ENCODE peak calls at places on chromosomes 7 and 10, in six cellular contexts. D is heart left ventricle, F is suprapubic skin, H is erythroblast, A is A549, E is transverse colon. S is an unnamed sample.

GRCh38 chr10:60480865-60481563 is 91.3 kb upstream of the ANK3 start:
- DNase-seq in H (no peak), A (peak), F (no peak), E (no peak), D (peak), S (no peak)

GRCh38 chr10:74586088-74586585 is 240.3 kb upstream of the KAT6B start:
- DNase-seq in A (no peak), E (no peak), D (no peak), H (no peak), F (no peak), S (peak)

GRCh38 chr10:122162566-122163181 is 108.4 kb upstream of the BTBD16 start:
- DNase-seq in A (no peak), E (peak), H (no peak), F (no peak), D (no peak), S (no peak)

GRCh38 chr10:110444009-110444347 is 53.7 kb upstream of the DUSP5 start:
- DNase-seq in A (no peak), H (no peak), D (peak), E (no peak), F (no peak), S (peak)

GRCh38 chr7:15750741-15751140 is 64.3 kb upstream of the MEOX2 start:
- DNase-seq in D (no peak), E (no peak), H (no peak), A (no peak), F (no peak), S (no peak)

GRCh38 chr10:91378061-91378460 is 32.1 kb upstream of the HECTD2 start:
- DNase-seq in D (no peak), F (no peak), H (peak), A (no peak), E (no peak), S (no peak)

GRCh38 chr7:100801833-100802568 is 25.3 kb downstream of the EPHB4 start:
- DNase-seq in F (no peak), D (no peak), A (peak), H (peak), E (peak), S (no peak)

GRCh38 chr7:539731-540411 is 20.2 kb upstream of the PDGFA start:
- DNase-seq in E (peak), D (no peak), A (peak), F (no peak), H (no peak), S (peak)

GRCh38 chr10:75111906-75112703 is 649 bp downstream of the SAMD8 start:
- DNase-seq in D (peak), E (peak), A (peak), H (peak), F (peak), S (peak)

GRCh38 chr10:114996542-114996941 is 58.5 kb downstream of the TRUB1 start:
- DNase-seq in F (no peak), H (no peak), A (no peak), D (no peak), E (no peak), S (no peak)

GRCh38 chr10:9254353-9254752 is 1199.9 kb downstream of the GATA3 start:
- DNase-seq in D (no peak), E (no peak), H (no peak), F (no peak), A (no peak), S (no peak)

GRCh38 chr10:70558295-70558694 is 44.2 kb downstream of the PRF1 start:
- DNase-seq in E (no peak), F (no peak), D (no peak), A (no peak), H (no peak), S (no peak)

GRCh38 chr7:5420841-5421625 is 2.6 kb downstream of the TNRC18 start:
- DNase-seq in D (peak), H (peak), A (peak), F (no peak), E (no peak), S (peak)

GRCh38 chr7:151104411-151105235 is 18.3 kb downstream of the AGAP3 start:
- DNase-seq in E (no peak), D (no peak), F (no peak), H (no peak), A (no peak), S (no peak)

GRCh38 chr10:58778966-58779365 is 266.3 kb downstream of the BICC1 start:
- DNase-seq in A (no peak), H (no peak), F (no peak), E (no peak), D (no peak), S (no peak)

GRCh38 chr10:71285180-71285545 is 33.9 kb upstream of the SLC29A3 start:
- DNase-seq in H (peak), E (peak), D (peak), A (peak), F (no peak), S (peak)

GRCh38 chr7:99563650-99564049 is 5.2 kb downstream of the ZNF655 start:
- DNase-seq in E (no peak), A (peak), H (no peak), D (no peak), F (no peak), S (no peak)

GRCh38 chr7:11394438-11394837 is 420.8 kb downstream of the PHF14 start:
- DNase-seq in D (no peak), A (no peak), E (no peak), F (no peak), H (no peak), S (peak)

GRCh38 chr10:126049741-126050140 is 153.4 kb downstream of the FANK1 start:
- DNase-seq in A (no peak), E (no peak), D (peak), H (no peak), F (no peak), S (no peak)

GRCh38 chr10:55628260-55628701 is 732.8 kb downstream of the ZWINT start:
- DNase-seq in E (no peak), H (no peak), D (no peak), A (no peak), F (peak), S (peak)

GRCh38 chr10:47239211-47239610 is 60.8 kb upstream of the GDF10 start:
- DNase-seq in D (no peak), A (no peak), E (no peak), H (no peak), F (no peak), S (peak)

GRCh38 chr10:117075064-117075463 is 63.0 kb downstream of the VAX1 start:
- DNase-seq in D (no peak), H (no peak), F (no peak), E (no peak), A (no peak), S (no peak)

GRCh38 chr10:95404460-95404858 is 113.7 kb upstream of the PDLIM1 start:
- DNase-seq in A (no peak), E (no peak), H (no peak), F (no peak), D (no peak), S (no peak)

GRCh38 chr10:129910861-129911260 is 53.2 kb downstream of the EBF3 start:
- DNase-seq in D (no peak), H (no peak), E (no peak), A (no peak), F (peak), S (no peak)

GRCh38 chr10:95480901-95481491 is 80.2 kb downstream of the SORBS1 start:
- DNase-seq in E (no peak), D (no peak), F (no peak), A (no peak), H (no peak), S (no peak)

GRCh38 chr10:33193867-33194521 is 140.5 kb downstream of the NRP1 start:
- DNase-seq in A (peak), H (no peak), F (no peak), D (no peak), E (peak), S (peak)

DNA sequence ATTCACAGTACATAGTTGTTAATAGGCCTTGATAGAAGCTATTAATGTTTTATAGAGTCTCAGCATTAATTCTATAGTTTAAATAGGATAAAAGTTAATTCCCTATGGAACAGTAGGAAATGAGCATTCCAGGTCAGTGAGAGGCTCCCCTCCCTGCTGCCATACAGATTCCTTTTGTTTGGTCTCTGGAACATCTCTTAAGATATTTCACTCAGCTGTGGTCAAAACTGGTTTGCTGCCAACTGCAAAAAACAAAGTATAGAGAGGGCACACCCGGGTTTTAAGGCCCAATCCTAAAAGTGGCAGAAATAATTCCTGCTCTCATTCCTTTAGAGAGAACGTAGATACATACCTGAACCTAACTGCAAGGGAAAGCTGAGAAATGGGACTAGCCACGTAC is 51.3 kb downstream of the MDFIC start:
- DNase-seq in F (no peak), A (no peak), E (no peak), D (no peak), H (no peak), S (no peak)
- TF ChIP-seq POLR2A in F (no peak), A (no peak), E (no peak), D (no peak), H (no peak), S (no peak)

DNA sequence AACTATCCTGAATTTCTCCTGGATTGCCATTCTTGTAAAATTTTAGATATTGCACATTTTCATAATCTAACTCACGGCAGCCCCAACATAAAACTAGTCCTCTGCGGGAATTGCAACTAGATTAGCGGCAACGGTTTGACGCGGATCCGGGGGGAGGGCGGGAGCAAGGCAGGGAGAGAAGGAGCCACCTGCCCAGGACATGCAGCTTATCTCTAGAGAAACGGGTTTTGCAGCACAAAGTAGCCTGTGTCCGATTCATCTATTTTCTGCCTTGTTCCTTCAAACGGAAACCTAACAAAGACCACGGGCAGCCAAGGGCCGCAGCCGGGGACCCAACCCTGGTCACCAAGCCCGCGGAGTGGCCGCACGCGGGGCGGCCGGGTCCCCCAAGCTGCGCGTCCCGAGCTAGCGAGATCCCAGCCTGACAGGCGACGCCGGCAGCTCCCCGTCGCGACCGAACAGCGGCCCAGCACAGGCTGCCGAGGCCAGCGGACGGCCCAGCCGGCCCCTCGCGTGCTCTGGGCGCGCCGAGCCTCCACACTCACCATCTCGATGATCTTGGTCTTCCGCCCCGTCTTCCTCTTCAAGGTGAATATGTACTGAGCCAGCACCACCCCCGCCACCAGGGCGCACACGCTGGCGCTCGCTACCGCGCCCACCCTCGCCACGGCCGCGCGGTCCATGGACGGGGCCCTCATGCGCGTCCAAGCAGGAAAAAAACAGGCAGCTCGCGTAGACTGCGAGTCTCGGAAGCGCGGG is at the start of gene NT5C3A:
- DNase-seq in A (peak), D (peak), H (peak), F (peak), E (peak), S (peak)
- TF ChIP-seq POLR2A in A (peak), D (peak), H (peak), F (no peak), E (peak), S (peak)

GRCh38 chr7:101857358-101857794 is 40.0 kb downstream of the CUX1 start:
- DNase-seq in H (no peak), D (no peak), A (no peak), E (no peak), F (no peak), S (no peak)

GRCh38 chr7:101854084-101854865 is 36.8 kb downstream of the CUX1 start:
- DNase-seq in F (no peak), D (no peak), E (no peak), H (no peak), A (no peak), S (no peak)

GRCh38 chr7:101858437-101859385 is 41.3 kb downstream of the CUX1 start:
- DNase-seq in A (no peak), D (no peak), E (no peak), H (no peak), F (no peak), S (no peak)

GRCh38 chr7:101859411-101860106 is 42.1 kb downstream of the CUX1 start:
- DNase-seq in D (no peak), H (no peak), F (no peak), A (no peak), E (no peak), S (no peak)

DNA sequence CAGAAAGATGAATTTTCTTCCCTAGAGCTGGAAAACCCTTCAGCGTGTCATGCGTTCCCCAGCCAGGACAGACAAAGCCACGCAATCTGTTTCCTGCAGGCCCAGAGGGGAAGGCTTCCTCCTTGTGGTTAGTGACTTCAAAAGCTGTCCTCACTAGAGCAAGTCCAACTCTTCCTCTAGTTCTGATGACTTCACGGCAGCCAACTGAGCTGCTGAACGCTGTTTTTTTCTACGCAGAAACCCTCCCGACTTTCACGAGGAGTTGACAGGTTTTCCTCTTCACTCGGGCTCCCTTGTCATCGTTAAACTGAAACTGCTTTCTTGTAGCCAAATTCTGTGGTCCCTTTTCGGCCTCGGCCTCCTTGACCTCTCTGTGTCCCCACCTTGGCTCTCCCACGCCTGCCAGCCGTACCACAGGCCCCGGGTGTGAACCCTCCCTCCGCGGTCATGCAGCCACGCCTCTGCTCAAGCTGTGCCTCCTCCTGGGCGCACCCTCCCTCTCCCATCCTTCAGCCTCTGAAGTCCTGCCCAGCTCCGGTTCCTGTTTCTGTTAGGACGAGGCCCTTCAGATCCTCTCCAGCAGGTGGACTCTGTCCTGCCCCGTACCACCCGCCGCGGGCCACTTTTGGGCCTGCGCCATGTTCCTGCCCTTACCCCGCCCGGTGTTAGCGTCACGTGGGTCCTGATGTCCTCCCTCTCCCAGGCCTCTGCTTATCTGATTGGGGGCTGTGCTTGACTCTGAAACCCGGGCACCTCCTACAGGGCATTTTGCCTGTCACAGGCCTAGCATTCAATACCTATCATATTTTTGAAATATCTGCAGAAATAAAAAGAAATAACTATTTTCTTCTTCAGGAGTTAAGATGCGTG is 39.3 kb downstream of the CUX1 start:
- DNase-seq in E (peak), F (peak), A (peak), D (peak), H (peak), S (peak)
- TF ChIP-seq POLR2A in E (no peak), F (no peak), A (no peak), D (no peak), H (no peak), S (no peak)

GRCh38 chr10:132536964-132537712 is 449 bp upstream of the INPP5A start:
- DNase-seq in A (peak), E (peak), D (peak), F (peak), H (peak), S (peak)

GRCh38 chr10:132536241-132536963 is 1.2 kb upstream of the INPP5A start:
- DNase-seq in H (no peak), D (no peak), A (no peak), E (peak), F (peak), S (peak)

GRCh38 chr10:132538790-132539421 is 1.3 kb downstream of the INPP5A start:
- DNase-seq in A (no peak), E (peak), F (no peak), H (no peak), D (no peak), S (peak)

GRCh38 chr10:132538031-132538789 is 623 bp downstream of the INPP5A start:
- DNase-seq in F (peak), D (no peak), A (no peak), E (peak), H (peak), S (peak)

DNA sequence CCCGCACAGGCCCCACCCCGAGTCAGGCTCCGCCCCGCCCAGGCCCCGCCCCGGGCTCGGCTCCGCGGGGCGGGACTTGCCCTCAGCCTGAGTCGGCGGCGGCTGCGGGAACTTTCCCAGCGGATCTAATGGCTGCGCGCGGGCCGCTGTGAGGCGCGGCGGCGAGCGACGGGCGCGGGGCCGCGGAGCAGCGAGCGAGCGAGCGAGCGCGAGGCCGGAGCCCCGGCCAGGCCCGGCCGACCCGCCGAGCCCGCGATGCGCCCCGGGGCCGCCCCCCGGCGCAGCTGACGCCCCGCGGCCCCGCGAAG is at the start of gene INPP5A:
- DNase-seq in E (no peak), A (no peak), H (no peak), F (no peak), D (no peak), S (no peak)
- TF ChIP-seq POLR2A in E (peak), A (peak), H (no peak), F (no peak), D (peak), S (peak)

GRCh38 chr10:22750131-22750530 is 35.8 kb upstream of the PIP4K2A start:
- DNase-seq in E (no peak), A (no peak), D (no peak), F (no peak), H (no peak), S (no peak)
- TF ChIP-seq POLR2A in E (no peak), A (no peak), D (no peak), F (no peak), H (no peak), S (no peak)

GRCh38 chr7:92527300-92528187 is 776 bp downstream of the PEX1 start:
- DNase-seq in A (peak), H (peak), F (no peak), E (peak), D (peak), S (peak)

GRCh38 chr7:92528958-92529264 is 316 bp downstream of the RBM48 start:
- DNase-seq in D (no peak), F (no peak), A (no peak), E (no peak), H (no peak), S (no peak)

GRCh38 chr7:92523110-92523509 is 5.2 kb downstream of the PEX1 start:
- DNase-seq in E (no peak), D (no peak), A (no peak), H (no peak), F (no peak), S (no peak)

DNA sequence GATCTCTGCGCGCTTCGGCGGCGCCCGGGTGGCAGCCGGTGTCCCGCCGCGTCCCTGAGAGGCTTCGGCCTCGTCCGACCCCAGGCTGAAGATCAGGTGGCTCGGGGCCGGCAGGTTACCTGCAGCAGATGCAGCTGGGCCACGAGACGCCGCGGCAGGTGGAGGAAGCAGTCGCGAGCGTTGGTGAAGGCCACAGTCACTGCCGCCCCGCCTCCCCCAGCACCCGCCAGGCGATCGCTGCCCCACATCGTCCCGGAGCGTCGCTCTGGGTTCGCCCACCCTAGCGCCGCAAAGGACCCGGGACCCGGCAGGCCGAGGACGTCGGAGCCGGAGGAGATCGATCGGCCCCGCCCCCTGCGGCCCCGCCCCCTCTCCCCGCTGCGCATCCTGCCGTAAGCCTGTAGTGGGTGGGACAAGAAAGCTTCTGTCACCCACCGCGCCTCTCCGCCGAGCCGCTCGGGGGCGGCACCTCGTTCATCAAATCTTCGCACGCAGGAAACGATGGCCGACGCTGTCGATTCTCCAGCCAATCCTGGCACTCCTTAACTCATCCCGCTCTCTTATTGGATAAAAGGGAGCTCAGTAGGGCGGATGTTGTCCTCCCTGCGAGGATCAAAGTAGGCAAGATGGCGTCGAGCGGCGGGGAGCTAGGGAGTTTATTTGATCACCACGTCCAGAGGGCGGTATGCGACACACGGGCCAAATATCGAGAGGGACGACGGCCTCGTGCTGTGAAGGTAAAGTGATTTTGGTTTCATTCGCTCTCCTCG is at the start of the genes PEX1 and RBM48:
- DNase-seq in H (peak), E (peak), D (peak), A (peak), F (peak), S (peak)
- TF ChIP-seq POLR2A in H (peak), E (peak), D (no peak), A (peak), F (peak), S (peak)

GRCh38 chr10:108465871-108466641 is 1301.5 kb upstream of the SORCS1 start:
- DNase-seq in D (peak), E (peak), A (no peak), F (peak), H (peak), S (no peak)
- TF ChIP-seq POLR2A in D (no peak), E (no peak), A (no peak), F (no peak), H (no peak), S (no peak)

GRCh38 chr10:78973901-78974408 is 94.8 kb upstream of the ZMIZ1 start:
- DNase-seq in A (peak), D (peak), E (no peak), F (peak), H (peak), S (peak)

GRCh38 chr10:78971094-78971682 is 97.6 kb upstream of the ZMIZ1 start:
- DNase-seq in E (no peak), A (no peak), D (no peak), H (no peak), F (no peak), S (no peak)

GRCh38 chr10:78974409-78975317 is 94.1 kb upstream of the ZMIZ1 start:
- DNase-seq in F (peak), A (peak), H (peak), E (peak), D (peak), S (peak)

GRCh38 chr10:78972160-78972946 is 96.4 kb upstream of the ZMIZ1 start:
- DNase-seq in E (peak), F (peak), H (peak), A (peak), D (peak), S (peak)

GRCh38 chr10:78972947-78973900 is 95.5 kb upstream of the ZMIZ1 start:
- DNase-seq in F (peak), H (peak), E (peak), A (peak), D (peak), S (peak)
- TF ChIP-seq POLR2A in F (no peak), H (peak), E (peak), A (no peak), D (no peak), S (peak)